ENCODE peak calls at places on chromosomes 6 and 20, in seven cellular contexts. I, L, D, B, H, K and A are unnamed samples.
A peak's percentile ranks its signal among the peaks of the same experiment; 100 is the strongest.

GRCh38 chr20:41655966-41656685 is 37.9 kb upstream of the CHD6 start:
- DNase-seq in I (no peak), L (no peak), D (no peak), B (no peak), H (no peak), K (no peak), A (no peak)

GRCh38 chr6:163419413-163420314 is 5.1 kb downstream of the QKI start:
- DNase-seq in I (peak; percentile 74), L (peak; percentile 28), D (no peak), B (peak; percentile 68), H (peak; percentile 60), K (no peak), A (no peak)

GRCh38 chr6:24600903-24601302 is 45.1 kb downstream of the KIAA0319 start:
- DNase-seq in I (no peak), L (no peak), D (no peak), B (no peak), H (no peak), K (no peak), A (no peak)

GRCh38 chr6:167704396-167704801 is 122.3 kb upstream of the AFDN start:
- DNase-seq in I (no peak), L (no peak), D (no peak), B (no peak), H (no peak), K (no peak), A (no peak)

GRCh38 chr6:112181130-112181529 is 73.2 kb downstream of the LAMA4 start:
- DNase-seq in I (no peak), L (no peak), D (no peak), B (no peak), H (no peak), K (no peak), A (no peak)

GRCh38 chr6:167409689-167410088 is 84.8 kb downstream of the TTLL2 start:
- DNase-seq in I (no peak), L (no peak), D (no peak), B (no peak), H (no peak), K (no peak), A (no peak)

GRCh38 chr6:87922947-87923330 is 124.7 kb upstream of the SPACA1 start:
- DNase-seq in I (no peak), L (no peak), D (no peak), B (no peak), H (no peak), K (no peak), A (no peak)

GRCh38 chr20:35871311-35871771 is 83.0 kb downstream of the SCAND1 start:
- DNase-seq in I (peak; percentile 56), L (no peak), D (peak; percentile 68), B (peak; percentile 58), H (peak; percentile 45), K (no peak), A (no peak)

GRCh38 chr6:33914519-33915120 is 110.8 kb upstream of the MLN start:
- DNase-seq in I (no peak), L (no peak), D (no peak), B (no peak), H (no peak), K (peak; percentile 47), A (no peak)

GRCh38 chr20:56343861-56344381 is 14.9 kb upstream of the FAM210B start:
- DNase-seq in I (peak; percentile 22), L (peak; percentile 61), D (peak; percentile 11), B (no peak), H (peak; percentile 43), K (peak; percentile 54), A (no peak)

GRCh38 chr6:111880181-111880944 is 7.1 kb upstream of the FYN start:
- DNase-seq in I (peak; percentile 24), L (peak; percentile 22), D (no peak), B (peak; percentile 69), H (peak; percentile 72), K (no peak), A (no peak)

GRCh38 chr6:42406296-42407280 is 45.1 kb downstream of the TRERF1 start:
- DNase-seq in I (peak; percentile 43), L (peak; percentile 28), D (peak; percentile 21), B (peak; percentile 14), H (no peak), K (no peak), A (no peak)

GRCh38 chr6:113736978-113737377 is 120.2 kb upstream of the MARCKS start:
- DNase-seq in I (no peak), L (no peak), D (no peak), B (no peak), H (no peak), K (no peak), A (no peak)

GRCh38 chr6:114523508-114523907 is 180.7 kb upstream of the HS3ST5 start:
- DNase-seq in I (no peak), L (no peak), D (no peak), B (no peak), H (no peak), K (no peak), A (no peak)

GRCh38 chr20:3847419-3847940 is 846 bp downstream of the MAVS start:
- DNase-seq in I (no peak), L (peak; percentile 30), D (no peak), B (no peak), H (no peak), K (no peak), A (no peak)

GRCh38 chr6:159838020-159838744 is 38.1 kb downstream of the PNLDC1 start:
- DNase-seq in I (no peak), L (no peak), D (no peak), B (no peak), H (no peak), K (no peak), A (no peak)

GRCh38 chr20:16290358-16290757 is 282.9 kb downstream of the KIF16B start:
- DNase-seq in I (no peak), L (no peak), D (no peak), B (no peak), H (no peak), K (no peak), A (no peak)

GRCh38 chr20:5482791-5483190 is 166.0 kb upstream of the PROKR2 start:
- DNase-seq in I (no peak), L (no peak), D (peak; percentile 27), B (no peak), H (no peak), K (no peak), A (no peak)

DNA sequence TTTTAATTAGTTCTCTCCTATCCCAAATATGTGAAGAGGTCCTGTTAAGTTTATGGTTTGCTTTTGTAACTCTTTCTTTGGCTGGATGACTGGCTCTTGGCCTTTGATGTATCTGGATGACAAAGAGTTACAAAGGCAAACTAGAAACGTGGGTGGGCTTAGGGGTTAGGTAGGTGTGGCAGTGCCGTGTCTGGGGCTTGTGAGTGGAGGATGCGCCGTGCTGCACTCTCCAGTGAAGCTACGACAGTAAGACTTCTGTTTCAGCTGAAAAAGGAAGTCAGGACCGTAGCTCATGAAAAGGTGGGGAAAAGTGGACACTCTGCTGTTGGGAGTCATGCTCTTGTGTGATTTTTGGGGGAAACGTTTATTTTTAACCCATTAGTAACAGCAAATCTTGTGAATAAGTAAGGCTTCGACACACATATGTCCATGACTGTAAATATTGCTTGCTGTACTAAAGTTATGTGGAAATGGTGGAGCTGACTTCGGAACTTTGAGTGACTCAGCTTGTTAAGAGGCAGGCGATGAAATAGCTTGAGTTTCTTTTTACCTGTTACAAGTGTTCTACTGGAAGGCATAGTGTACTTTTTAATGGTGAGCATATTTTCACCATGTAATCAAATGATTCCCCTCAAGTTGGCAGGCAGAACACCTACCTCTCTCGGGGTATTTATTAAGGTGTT is 45.6 kb downstream of the DUSP22 start:
- DNase-seq in I (no peak), L (no peak), D (no peak), B (no peak), H (no peak), K (no peak), A (no peak)
- H3K4me3 ChIP-seq in I (no peak overlapping the region), L (no peak overlapping the region), D (no peak overlapping the region), B (no peak overlapping the region), H (no peak overlapping the region), K (no peak overlapping the region), A (no peak overlapping the region)

GRCh38 chr20:37990571-37991151 is 42.6 kb downstream of the TTI1 start:
- DNase-seq in I (peak; percentile 73), L (peak; percentile 98), D (peak; percentile 84), B (peak; percentile 80), H (peak; percentile 79), K (no peak), A (no peak)

GRCh38 chr20:37994512-37994911 is 38.7 kb downstream of the TTI1 start:
- DNase-seq in I (peak; percentile 82), L (peak; percentile 94), D (peak; percentile 50), B (peak; percentile 83), H (peak; percentile 41), K (no peak), A (no peak)

GRCh38 chr20:37991506-37992302 is 41.6 kb downstream of the TTI1 start:
- DNase-seq in I (no peak), L (no peak), D (no peak), B (no peak), H (no peak), K (no peak), A (no peak)

GRCh38 chr20:37995856-37996625 is 37.2 kb downstream of the TTI1 start:
- DNase-seq in I (no peak), L (no peak), D (no peak), B (no peak), H (no peak), K (no peak), A (no peak)

GRCh38 chr20:37992802-37993538 is 40.3 kb downstream of the TTI1 start:
- DNase-seq in I (peak; percentile 81), L (peak; percentile 86), D (peak; percentile 79), B (peak; percentile 86), H (peak; percentile 93), K (no peak), A (peak; percentile 80)
- TF ChIP-seq CTCF in I (peak; percentile 48), L (peak; percentile 68), D (peak; percentile 63), B (no peak), H (peak; percentile 64), K (peak; percentile 74), A (peak; percentile 46)

DNA sequence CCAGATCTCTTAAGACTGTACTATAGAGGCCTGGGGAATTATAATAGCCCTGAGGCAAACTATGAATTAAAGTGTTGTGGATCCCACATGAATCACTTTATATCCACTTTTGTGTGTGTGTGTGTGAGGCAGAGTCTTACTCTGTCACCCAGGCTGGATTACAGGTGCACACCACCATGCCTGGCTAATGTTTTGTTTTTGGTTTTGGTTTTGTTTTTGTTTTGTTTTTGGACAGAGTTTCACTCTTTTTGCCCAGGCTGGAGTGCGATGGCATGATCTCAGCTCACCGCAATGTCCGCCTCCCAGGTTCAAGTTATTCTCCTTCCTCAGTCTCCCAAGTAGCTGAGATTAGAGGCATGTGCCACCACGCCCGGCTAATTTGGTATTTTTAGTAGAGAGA is 32.2 kb upstream of the MICB start:
- DNase-seq in I (no peak), L (no peak), D (no peak), B (no peak), H (no peak), K (no peak), A (no peak)
- H3K4me3 ChIP-seq in I (no peak overlapping the region), L (no peak overlapping the region), D (no peak overlapping the region), B (no peak overlapping the region), H (no peak overlapping the region), K (no peak overlapping the region), A (no peak overlapping the region)

DNA sequence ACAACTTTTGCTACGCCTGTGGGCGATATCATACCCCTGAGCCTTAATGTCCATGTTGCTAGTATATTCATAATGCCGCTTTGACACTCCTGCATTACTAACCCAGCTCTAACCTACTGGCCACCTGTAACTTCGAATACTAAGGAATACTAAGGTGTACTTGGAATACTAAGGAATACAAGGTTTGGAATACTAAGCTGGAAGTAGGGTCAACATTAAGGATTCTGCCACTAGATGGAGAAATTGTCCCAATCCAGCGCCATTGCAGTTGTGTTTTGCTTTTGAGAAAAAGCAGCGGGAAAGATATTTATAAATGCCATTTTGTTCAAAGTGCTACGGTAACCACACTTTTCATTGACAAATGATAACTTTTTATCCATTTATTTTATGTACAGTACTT is 10.7 kb downstream of the TBXT start:
- DNase-seq in I (no peak), L (peak; percentile 29), D (peak; percentile 7), B (no peak), H (peak; percentile 3), K (no peak), A (no peak)
- TF ChIP-seq CTCF in I (peak; percentile 9), L (peak; percentile 48), D (peak; percentile 47), B (no peak), H (peak; percentile 38), K (peak; percentile 60), A (no peak)

GRCh38 chr6:1135726-1136414 is 176.0 kb upstream of the FOXQ1 start:
- DNase-seq in I (no peak), L (no peak), D (no peak), B (no peak), H (peak; percentile 64), K (no peak), A (no peak)
- H3K4me3 ChIP-seq in I (no peak overlapping the region), L (no peak overlapping the region), D (no peak overlapping the region), B (no peak overlapping the region), H (no peak overlapping the region), K (peak overlapping the region; percentile 43), A (no peak overlapping the region)